ENCODE peak calls at places on chromosomes 5 and 9, in ten cellular contexts. B, P, F, W, Z, H, K, O, Y and J are unnamed samples.

GRCh38 chr9:123371805-123372590 is 16.0 kb downstream of the CRB2 start:
- DNase-seq in P (no peak), F (no peak), O (no peak), W (no peak), B (no peak), Z (no peak), Y (no peak), K (no peak), H (no peak), J (no peak)

GRCh38 chr5:159571501-159572244 is 241.4 kb upstream of the IL12B start:
- DNase-seq in H (no peak), B (no peak), Y (no peak), O (no peak), P (peak; percentile 44), F (peak; percentile 86), W (no peak), Z (peak; percentile 36), K (no peak), J (peak; percentile 14)

GRCh38 chr9:112751059-112751795 is 667 bp downstream of the SNX30 start:
- DNase-seq in H (peak; percentile 83), W (no peak), K (no peak), B (peak; percentile 75), O (peak; percentile 87), Y (no peak), Z (peak; percentile 75), P (peak; percentile 64), F (peak; percentile 68), J (no peak)

GRCh38 chr5:56152437-56152836 is 80.7 kb downstream of the ANKRD55 start:
- DNase-seq in K (no peak), Y (no peak), O (no peak), Z (no peak), F (no peak), H (no peak), W (no peak), B (no peak), P (no peak), J (no peak)

GRCh38 chr5:99019812-99020697 is 91.2 kb upstream of the CHD1 start:
- DNase-seq in Z (peak; percentile 63), H (peak; percentile 94), F (peak; percentile 94), W (no peak), Y (peak; percentile 10), O (peak; percentile 95), B (no peak), K (no peak), P (no peak), J (peak; percentile 43)

GRCh38 chr9:71285191-71285656 is 163.8 kb upstream of the TRPM3 start:
- DNase-seq in W (no peak), Z (peak; percentile 81), O (peak; percentile 71), H (peak; percentile 35), P (peak; percentile 23), B (no peak), K (no peak), Y (peak; percentile 40), F (peak; percentile 72), J (peak; percentile 80)

GRCh38 chr9:131273791-131274673 is 2.3 kb downstream of the FAM78A start:
- DNase-seq in K (no peak), F (no peak), B (no peak), O (no peak), Y (no peak), Z (no peak), P (no peak), W (peak; percentile 64), H (no peak), J (peak; percentile 33)

GRCh38 chr5:101663543-101663942 is 632.5 kb downstream of the SLCO4C1 start:
- DNase-seq in F (peak; percentile 17), Z (no peak), B (no peak), O (no peak), W (no peak), K (no peak), H (no peak), P (no peak), Y (no peak), J (no peak)

GRCh38 chr9:86286278-86286677 is 3.9 kb upstream of the ISCA1 start:
- DNase-seq in Y (no peak), H (no peak), O (no peak), F (no peak), Z (no peak), B (no peak), P (no peak), W (no peak), K (no peak), J (no peak)

GRCh38 chr5:66769030-66769733 is 173.0 kb downstream of the MAST4 start:
- DNase-seq in H (no peak), Z (no peak), P (no peak), W (no peak), K (no peak), F (no peak), B (no peak), O (no peak), Y (no peak), J (no peak)

DNA sequence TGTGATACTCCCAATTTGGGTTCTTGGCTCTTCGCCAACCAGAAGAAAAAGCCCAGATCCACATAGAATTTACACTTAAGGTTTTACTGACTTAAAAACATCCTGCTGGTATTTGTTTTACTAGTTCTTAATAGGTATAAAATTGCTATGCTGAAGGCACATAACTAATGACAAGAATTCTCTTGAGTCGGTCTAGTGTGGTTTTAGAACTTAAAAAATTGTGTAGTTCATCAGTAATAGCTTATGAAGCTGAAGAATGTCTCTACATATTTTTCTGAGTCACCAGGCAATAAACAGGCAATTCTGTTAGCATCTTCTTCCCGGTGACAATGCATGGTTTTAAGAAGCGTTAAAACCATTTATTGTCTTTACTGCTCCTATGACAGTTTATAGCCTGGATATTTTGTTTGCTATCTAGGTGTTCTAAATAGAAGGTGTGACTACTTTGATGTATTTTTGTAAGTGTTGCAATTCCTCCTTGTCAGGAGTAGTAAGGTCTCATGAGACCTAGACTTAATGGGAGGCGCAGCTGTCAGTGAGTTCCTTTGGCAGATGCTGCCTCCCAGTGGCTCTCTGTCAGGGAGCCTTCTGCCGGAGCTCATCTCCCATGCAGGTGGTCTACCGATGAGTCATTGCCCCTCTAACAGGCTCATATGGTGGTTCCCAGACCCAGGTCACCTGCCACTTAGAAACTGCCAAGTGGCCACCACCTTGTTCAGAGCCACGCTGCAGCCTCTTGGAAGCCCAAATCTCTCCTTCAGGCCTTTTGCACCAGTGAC is 173.8 kb downstream of the MAST4 start:
- DNase-seq in K (no peak), Y (no peak), W (peak; percentile 37), F (no peak), P (no peak), H (peak; percentile 8), Z (peak; percentile 30), B (no peak), O (peak; percentile 5), J (no peak)
- TF ChIP-seq CTCF in K (no peak), Y (peak; percentile 3), W (no peak), F (no peak), P (no peak), H (peak; percentile 19), Z (peak; percentile 41), B (no peak), O (peak; percentile 38), J (peak; percentile 58)

DNA sequence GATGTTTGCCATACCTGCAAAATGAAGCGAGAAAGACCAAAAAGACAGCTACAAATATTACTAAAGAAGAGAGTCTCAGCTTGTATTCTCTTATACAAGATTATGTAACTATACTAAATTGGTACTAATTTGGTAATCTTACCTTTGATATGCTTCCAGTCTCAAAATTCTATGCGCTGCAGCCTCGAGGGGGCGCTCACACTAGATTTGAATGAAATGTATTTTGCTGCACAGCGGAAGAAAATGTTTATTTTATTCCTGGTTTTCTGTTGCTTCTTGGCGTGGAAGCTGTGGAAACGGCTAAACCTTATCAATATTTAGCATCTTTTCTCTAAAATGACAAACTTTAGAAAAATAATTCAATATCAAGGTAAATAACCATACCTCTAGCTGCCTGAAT is 267.0 kb upstream of the NUDT12 start:
- DNase-seq in O (no peak), Y (no peak), Z (no peak), H (no peak), F (peak; percentile 74), P (no peak), W (no peak), K (no peak), B (no peak), J (no peak)
- TF ChIP-seq CTCF in O (peak; percentile 51), Y (no peak), Z (peak; percentile 29), H (peak; percentile 26), F (peak; percentile 94), P (peak; percentile 23), W (no peak), K (no peak), B (no peak), J (peak; percentile 47)

GRCh38 chr9:90544488-90544887 is 98.1 kb downstream of the DIRAS2 start:
- DNase-seq in O (no peak), F (no peak), Z (no peak), P (no peak), Y (no peak), K (no peak), H (no peak), W (no peak), B (no peak), J (no peak)

GRCh38 chr9:90546200-90546599 is 96.4 kb downstream of the DIRAS2 start:
- DNase-seq in K (no peak), H (peak; percentile 91), B (no peak), F (peak; percentile 49), W (no peak), P (no peak), O (peak; percentile 94), Z (peak; percentile 87), Y (no peak), J (peak; percentile 40)

GRCh38 chr9:90552317-90552716 is 90.3 kb downstream of the DIRAS2 start:
- DNase-seq in K (no peak), O (no peak), Y (no peak), P (no peak), F (no peak), B (no peak), H (no peak), Z (no peak), W (no peak), J (no peak)

GRCh38 chr9:90547896-90548295 is 94.7 kb downstream of the DIRAS2 start:
- DNase-seq in B (no peak), W (no peak), H (no peak), P (no peak), Z (no peak), Y (no peak), K (no peak), O (no peak), F (peak; percentile 5), J (no peak)
- TF ChIP-seq CTCF in B (no peak), W (no peak), H (peak; percentile 11), P (no peak), Z (no peak), Y (no peak), K (no peak), O (peak; percentile 13), F (peak; percentile 24), J (peak; percentile 48)

GRCh38 chr5:81513468-81513867 is 119.5 kb upstream of the ACOT12 start:
- DNase-seq in P (no peak), O (no peak), K (no peak), Y (no peak), H (no peak), Z (no peak), F (no peak), B (no peak), W (no peak), J (peak; percentile 22)

GRCh38 chr5:81517462-81517861 is 123.5 kb upstream of the ACOT12 start:
- DNase-seq in Y (no peak), K (no peak), H (no peak), P (no peak), O (no peak), F (no peak), B (no peak), Z (no peak), W (no peak), J (no peak)

GRCh38 chr5:81519217-81519905 is 125.4 kb upstream of the ACOT12 start:
- DNase-seq in B (no peak), F (no peak), H (no peak), Z (no peak), K (no peak), W (no peak), Y (no peak), O (no peak), P (no peak), J (no peak)

GRCh38 chr5:81513982-81514381 is 120.0 kb upstream of the ACOT12 start:
- DNase-seq in W (no peak), K (no peak), Y (no peak), Z (no peak), P (peak; percentile 5), O (peak; percentile 26), H (no peak), F (peak; percentile 34), B (no peak), J (no peak)
- TF ChIP-seq CTCF in W (no peak), K (no peak), Y (peak; percentile 4), Z (peak; percentile 23), P (peak; percentile 40), O (peak; percentile 28), H (peak; percentile 25), F (peak; percentile 53), B (no peak), J (peak; percentile 36)